ENCODE peak calls at places on chromosomes 12 and 14, in eight cellular contexts. Q is AG04450, R is breast epithelium, I is sigmoid colon, Z is NB4, H is GM12865, C is heart left ventricle, U is neural progenitor cell. F is an unnamed sample.

GRCh38 chr12:27331927-27332324 is 710 bp upstream of the BMAL2 start:
- DNase-seq in Q (no peak), R (no peak), I (no peak), Z (peak), H (peak), C (no peak), U (no peak), F (no peak)

GRCh38 chr12:12726543-12727093 is 9.4 kb downstream of the CDKN1B start:
- DNase-seq in Q (no peak), R (no peak), I (no peak), Z (peak), H (peak), C (no peak), U (no peak), F (no peak)

GRCh38 chr12:120199025-120199424 is 1.9 kb downstream of the RPLP0 start:
- DNase-seq in Q (no peak), R (no peak), I (no peak), Z (no peak), H (no peak), C (no peak), U (no peak), F (no peak)

GRCh38 chr12:101670007-101670671 is 27.3 kb upstream of the CHPT1 start:
- DNase-seq in Q (peak), R (no peak), I (no peak), Z (peak), H (peak), C (peak), U (peak), F (peak)

GRCh38 chr12:124551268-124552144 is 15.9 kb downstream of the NCOR2 start:
- DNase-seq in Q (no peak), R (no peak), I (peak), Z (peak), H (no peak), C (peak), U (peak), F (no peak)

GRCh38 chr12:89468017-89468416 is 56.6 kb downstream of the GALNT4 start:
- DNase-seq in Q (no peak), R (no peak), I (no peak), Z (no peak), H (no peak), C (no peak), U (no peak), F (no peak)

GRCh38 chr12:131287938-131288797 is 334.5 kb downstream of the ADGRD1 start:
- DNase-seq in Q (no peak), R (no peak), I (peak), Z (no peak), H (no peak), C (no peak), U (no peak), F (no peak)

GRCh38 chr14:101410126-101410525 is 151.2 kb upstream of the DIO3 start:
- DNase-seq in Q (no peak), R (no peak), I (no peak), Z (peak), H (no peak), C (no peak), U (no peak), F (no peak)

GRCh38 chr12:123643911-123644310 is 10.3 kb downstream of the GTF2H3 start:
- DNase-seq in Q (no peak), R (no peak), I (no peak), Z (no peak), H (no peak), C (no peak), U (no peak), F (no peak)

GRCh38 chr12:53058674-53059433 is 9.0 kb downstream of the TNS2 start:
- DNase-seq in Q (no peak), R (no peak), I (peak), Z (no peak), H (no peak), C (no peak), U (no peak), F (no peak)

GRCh38 chr12:103956515-103957027 is 9.1 kb upstream of the TDG start:
- DNase-seq in Q (no peak), R (no peak), I (no peak), Z (no peak), H (no peak), C (no peak), U (no peak), F (no peak)

GRCh38 chr12:132429122-132429931 is 60.6 kb upstream of the FBRSL1 start:
- DNase-seq in Q (no peak), R (no peak), I (no peak), Z (peak), H (no peak), C (no peak), U (peak), F (no peak)

GRCh38 chr12:119679490-119679889 is 11.6 kb downstream of the PRKAB1 start:
- DNase-seq in Q (no peak), R (no peak), I (no peak), Z (no peak), H (no peak), C (no peak), U (no peak), F (no peak)

GRCh38 chr12:95851609-95852008 is 7.1 kb upstream of the SNRPF start:
- DNase-seq in Q (no peak), R (no peak), I (no peak), Z (no peak), H (no peak), C (no peak), U (no peak), F (no peak)

GRCh38 chr12:55258288-55258687 is 13.9 kb downstream of the OR6C74 start:
- DNase-seq in Q (no peak), R (no peak), I (no peak), Z (no peak), H (no peak), C (no peak), U (no peak), F (no peak)

GRCh38 chr14:85714046-85714445 is 184.1 kb downstream of the FLRT2 start:
- DNase-seq in Q (no peak), R (no peak), I (no peak), Z (no peak), H (no peak), C (no peak), U (peak), F (no peak)

GRCh38 chr12:26434299-26434915 is 239.0 kb downstream of the SSPN start:
- DNase-seq in Q (peak), R (no peak), I (no peak), Z (peak), H (peak), C (no peak), U (peak), F (peak)

GRCh38 chr12:109124878-109125648 is 8.7 kb downstream of the ACACB start:
- DNase-seq in Q (no peak), R (no peak), I (peak), Z (no peak), H (no peak), C (no peak), U (no peak), F (no peak)

GRCh38 chr14:75229923-75230792 is 48.5 kb upstream of the FOS start:
- DNase-seq in Q (no peak), R (peak), I (no peak), Z (peak), H (peak), C (peak), U (peak), F (no peak)

DNA sequence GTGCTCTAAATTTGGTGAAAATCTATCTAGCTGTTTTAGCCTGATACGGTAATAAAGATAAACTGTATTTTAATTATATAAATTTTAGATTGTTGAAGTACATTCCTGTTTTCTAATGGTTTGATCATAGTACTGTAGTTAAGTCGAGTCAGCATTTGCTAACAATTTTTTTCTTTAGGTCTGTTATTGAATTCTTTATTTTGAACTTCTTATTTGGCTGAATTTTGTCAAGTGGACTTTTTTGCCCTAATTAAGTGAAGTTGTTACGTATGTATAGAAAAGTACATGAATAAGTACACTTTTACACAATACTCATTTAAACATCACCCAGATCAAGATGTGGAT is 66.8 kb downstream of the VRK1 start:
- DNase-seq in Q (no peak), R (no peak), I (no peak), Z (no peak), H (no peak), C (no peak), U (no peak), F (no peak)
- TF ChIP-seq CTCF in Q (no peak), R (no peak), I (no peak), Z (no peak), H (no peak), C (no peak), U (no peak), F (no peak)

GRCh38 chr14:99728981-99729451 is 44.9 kb downstream of the CYP46A1 start:
- DNase-seq in Q (no peak), R (peak), I (peak), Z (no peak), H (no peak), C (peak), U (peak), F (no peak)

GRCh38 chr14:99729991-99730875 is 46.1 kb downstream of the CYP46A1 start:
- DNase-seq in Q (no peak), R (peak), I (peak), Z (peak), H (peak), C (peak), U (peak), F (no peak)

GRCh38 chr14:99731536-99732435 is 47.7 kb downstream of the CYP46A1 start:
- DNase-seq in Q (no peak), R (peak), I (peak), Z (no peak), H (no peak), C (peak), U (no peak), F (no peak)

GRCh38 chr14:99732436-99733220 is 48.5 kb downstream of the CYP46A1 start:
- DNase-seq in Q (no peak), R (peak), I (peak), Z (no peak), H (no peak), C (peak), U (no peak), F (no peak)

GRCh38 chr14:99730876-99731351 is 46.8 kb downstream of the CYP46A1 start:
- DNase-seq in Q (no peak), R (peak), I (peak), Z (no peak), H (no peak), C (peak), U (no peak), F (no peak)
- H3K4me3 ChIP-seq in Q (no peak), R (no peak), I (no peak), Z (no peak), H (no peak), C (peak), U (peak), F (no peak)

DNA sequence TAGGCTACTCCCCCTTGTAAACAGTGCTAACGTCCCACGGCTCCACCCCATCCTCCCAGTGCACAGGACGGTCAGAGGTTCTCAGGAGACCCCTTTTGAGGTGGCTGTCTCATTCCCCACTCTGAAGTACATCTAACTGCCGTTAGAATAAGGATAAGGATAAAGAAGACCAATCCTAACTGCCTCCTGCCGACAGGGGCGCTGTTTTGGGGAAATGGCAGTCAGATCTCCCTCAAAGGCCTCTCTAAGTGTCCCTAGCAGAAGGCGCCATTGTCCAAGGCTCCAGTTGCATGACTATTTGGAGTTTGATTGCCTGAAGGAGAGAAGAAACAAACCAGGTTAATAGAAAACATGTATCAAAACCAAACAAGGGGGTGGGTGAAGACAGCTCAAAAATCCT is 29.1 kb upstream of the KLRB1 start:
- DNase-seq in Q (no peak), R (no peak), I (no peak), Z (no peak), H (no peak), C (no peak), U (no peak), F (no peak)
- TF ChIP-seq CTCF in Q (no peak), R (no peak), I (no peak), Z (no peak), H (no peak), C (no peak), U (peak), F (no peak)

DNA sequence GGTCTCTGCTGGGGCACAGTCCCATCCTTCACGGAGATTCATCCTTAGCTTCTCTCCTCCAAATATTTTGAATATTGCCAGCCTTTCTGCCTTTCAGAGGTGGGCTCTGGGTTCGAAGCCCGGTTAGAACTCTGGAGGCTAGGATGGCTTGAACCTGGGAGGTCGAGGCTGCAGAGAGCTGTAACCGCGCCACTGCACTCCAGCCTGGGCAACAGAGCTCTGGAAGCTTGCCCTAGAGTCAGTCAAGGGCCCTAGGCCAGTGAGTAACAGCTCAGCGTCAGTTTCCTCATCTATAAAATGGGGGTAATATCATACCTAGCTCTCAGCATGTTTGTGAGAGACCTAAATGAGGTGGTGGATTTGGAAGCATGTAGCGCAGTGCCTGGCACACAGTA is 3.2 kb downstream of the PTPN6 start:
- DNase-seq in Q (no peak), R (no peak), I (no peak), Z (no peak), H (no peak), C (no peak), U (no peak), F (no peak)
- H3K4me3 ChIP-seq in Q (no peak), R (no peak), I (no peak), Z (peak), H (peak), C (peak), U (no peak), F (no peak)

GRCh38 chr14:37874429-37875109 is 279.1 kb downstream of the TTC6 start:
- DNase-seq in Q (peak), R (peak), I (peak), Z (peak), H (peak), C (peak), U (peak), F (peak)
- TF ChIP-seq CTCF in Q (peak), R (peak), I (peak), Z (peak), H (peak), C (peak), U (peak), F (peak)

GRCh38 chr14:55129086-55129427 is at the start of gene LGALS3:
- DNase-seq in Q (no peak), R (peak), I (peak), Z (peak), H (peak), C (peak), U (peak), F (no peak)

GRCh38 chr14:55126089-55126488 is 3.0 kb upstream of the LGALS3 start:
- DNase-seq in Q (no peak), R (no peak), I (no peak), Z (no peak), H (peak), C (no peak), U (no peak), F (no peak)

GRCh38 chr14:55128386-55129085 is 516 bp upstream of the LGALS3 start:
- DNase-seq in Q (no peak), R (no peak), I (no peak), Z (no peak), H (no peak), C (no peak), U (no peak), F (no peak)

GRCh38 chr14:55126932-55127490 is 2.0 kb upstream of the LGALS3 start:
- DNase-seq in Q (no peak), R (no peak), I (no peak), Z (peak), H (no peak), C (no peak), U (peak), F (no peak)

GRCh38 chr14:55127491-55127951 is 1.5 kb upstream of the LGALS3 start:
- DNase-seq in Q (no peak), R (no peak), I (no peak), Z (peak), H (no peak), C (no peak), U (no peak), F (no peak)
- H3K4me3 ChIP-seq in Q (no peak), R (no peak), I (no peak), Z (no peak), H (no peak), C (no peak), U (no peak), F (no peak)